ENCODE peak calls at places on chromosomes 5 and 9, in seven cellular contexts. H is adrenal gland, Z is WTC11, J is lower leg skin, Q is HFF-Myc, X is mesothelial cell of epicardium, K is tibial artery. P is an unnamed sample.

GRCh38 chr5:77866198-77866597 is 90.1 kb upstream of the TBCA start:
- DNase-seq in H (no peak), Z (no peak), J (no peak), Q (no peak), X (no peak), K (no peak), P (no peak)

GRCh38 chr9:112867275-112867991 is 23.2 kb downstream of the SLC46A2 start:
- DNase-seq in H (no peak), Z (peak), J (no peak), Q (peak), X (no peak), K (no peak), P (peak)

GRCh38 chr5:88956416-88956815 is 73.4 kb upstream of the MEF2C start:
- DNase-seq in H (no peak), Z (no peak), J (no peak), Q (no peak), X (no peak), K (no peak), P (peak)

GRCh38 chr9:35908484-35909125 is 685 bp upstream of the SPAAR start:
- DNase-seq in H (no peak), Z (no peak), J (peak), Q (peak), X (no peak), K (no peak), P (no peak)

GRCh38 chr9:119369670-119370366 is 583 bp upstream of the BRINP1 start:
- DNase-seq in H (no peak), Z (no peak), J (no peak), Q (no peak), X (no peak), K (no peak), P (no peak)

GRCh38 chr5:42583322-42583721 is 160.1 kb downstream of the GHR start:
- DNase-seq in H (peak), Z (peak), J (no peak), Q (peak), X (no peak), K (peak), P (peak)

GRCh38 chr9:121776009-121776738 is 124.7 kb downstream of the DAB2IP start:
- DNase-seq in H (no peak), Z (no peak), J (peak), Q (no peak), X (no peak), K (peak), P (no peak)

GRCh38 chr5:73663860-73664240 is 37.9 kb downstream of the ARHGEF28 start:
- DNase-seq in H (no peak), Z (no peak), J (no peak), Q (no peak), X (no peak), K (no peak), P (no peak)

GRCh38 chr5:143923634-143924265 is 111.8 kb downstream of the HMHB1 start:
- DNase-seq in H (no peak), Z (no peak), J (no peak), Q (no peak), X (no peak), K (no peak), P (peak)

GRCh38 chr5:132759114-132760042 is 12.2 kb downstream of the CCNI2 start:
- DNase-seq in H (no peak), Z (no peak), J (no peak), Q (no peak), X (no peak), K (no peak), P (no peak)

GRCh38 chr5:56299212-56299611 is 66.1 kb upstream of the ANKRD55 start:
- DNase-seq in H (no peak), Z (no peak), J (no peak), Q (no peak), X (no peak), K (no peak), P (no peak)

GRCh38 chr5:89437450-89438435 is 554.8 kb upstream of the MEF2C start:
- DNase-seq in H (no peak), Z (no peak), J (no peak), Q (peak), X (no peak), K (no peak), P (no peak)

GRCh38 chr9:87592554-87593394 is 95.1 kb downstream of the DAPK1 start:
- DNase-seq in H (peak), Z (no peak), J (no peak), Q (no peak), X (no peak), K (peak), P (no peak)

GRCh38 chr5:146441896-146442295 is 5.2 kb upstream of the TCERG1 start:
- DNase-seq in H (no peak), Z (no peak), J (no peak), Q (no peak), X (no peak), K (no peak), P (peak)

DNA sequence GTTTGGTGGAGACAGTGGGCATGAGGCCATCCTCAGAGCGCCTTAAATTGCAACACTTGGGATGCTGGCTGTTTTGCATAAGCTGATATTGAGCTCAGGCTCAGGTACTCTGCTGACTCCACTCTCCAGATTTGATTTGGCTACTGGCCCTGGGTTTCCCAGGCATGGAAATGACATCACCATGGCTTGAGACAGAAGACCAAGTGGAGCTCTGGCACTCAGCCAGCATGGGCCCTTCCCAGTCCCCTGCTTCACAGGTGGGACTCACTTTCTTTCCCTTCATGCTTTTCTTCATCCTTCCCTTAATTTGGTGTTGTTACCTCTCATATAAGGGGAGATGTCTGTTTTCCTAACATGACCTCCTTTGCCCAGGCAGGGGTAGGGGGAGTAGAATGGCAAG is 72.0 kb upstream of the IL12B start:
- DNase-seq in H (no peak), Z (no peak), J (no peak), Q (no peak), X (no peak), K (no peak), P (no peak)
- TF ChIP-seq CTCF in H (no peak), Z (no peak), J (no peak), Q (no peak), X (no peak), K (no peak), P (no peak)

GRCh38 chr5:33937017-33937699 is 972 bp downstream of the RXFP3 start:
- DNase-seq in H (peak), Z (no peak), J (no peak), Q (no peak), X (no peak), K (no peak), P (no peak)

GRCh38 chr5:33937700-33938506 is 1.7 kb downstream of the RXFP3 start:
- DNase-seq in H (no peak), Z (peak), J (no peak), Q (no peak), X (no peak), K (no peak), P (no peak)

GRCh38 chr5:33936381-33937016 is at the start of gene RXFP3:
- DNase-seq in H (peak), Z (no peak), J (no peak), Q (no peak), X (no peak), K (no peak), P (no peak)

GRCh38 chr5:33933723-33934544 is 2.3 kb upstream of the RXFP3 start:
- DNase-seq in H (no peak), Z (no peak), J (no peak), Q (no peak), X (no peak), K (no peak), P (no peak)

DNA sequence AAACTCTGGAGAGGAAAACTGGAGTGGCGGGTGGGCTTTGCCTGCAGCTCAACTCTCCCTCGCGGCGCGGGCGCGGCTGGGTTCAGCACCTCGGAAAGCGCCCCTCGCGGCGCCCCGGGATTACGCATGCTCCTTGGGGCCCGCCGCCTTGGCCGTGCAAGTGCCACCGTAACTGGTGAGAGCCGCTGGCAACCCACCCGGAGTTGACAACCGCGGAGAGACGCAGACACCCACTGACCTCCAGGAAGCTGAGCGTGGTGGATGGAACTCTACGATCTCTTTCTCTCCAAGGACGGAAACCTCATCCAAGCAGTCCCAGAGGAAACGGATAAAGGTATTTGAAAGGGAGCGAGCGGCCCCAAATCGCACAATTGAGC is 194 bp upstream of the RXFP3 start:
- DNase-seq in H (peak), Z (peak), J (peak), Q (no peak), X (peak), K (peak), P (peak)
- TF ChIP-seq CTCF in H (peak), Z (no peak), J (no peak), Q (no peak), X (peak), K (peak), P (no peak)

GRCh38 chr5:179908528-179908927 is 831 bp upstream of the TBC1D9B start:
- DNase-seq in H (no peak), Z (peak), J (no peak), Q (no peak), X (no peak), K (no peak), P (no peak)
- TF ChIP-seq CTCF in H (no peak), Z (no peak), J (no peak), Q (no peak), X (no peak), K (no peak), P (no peak)

GRCh38 chr9:20048985-20049384 is 260.1 kb upstream of the SLC24A2 start:
- DNase-seq in H (no peak), Z (no peak), J (no peak), Q (no peak), X (no peak), K (no peak), P (no peak)
- TF ChIP-seq CTCF in H (no peak), Z (no peak), J (no peak), Q (no peak), X (no peak), K (no peak), P (no peak)

P was measured in RWPE1.